ENCODE peak calls at places on chromosome 1, in six cellular contexts. S, W, F, T, Z and P are unnamed samples.
A peak's percentile ranks its signal among the peaks of the same experiment; 100 is the strongest.

GRCh38 chr1:6614019-6614952 is 755 bp downstream of the PHF13 start:
- DNase-seq in W (peak; percentile 39), F (peak; percentile 43), S (peak; percentile 83), T (peak; percentile 42), Z (peak; percentile 44), P (peak; percentile 41)

GRCh38 chr1:185864889-185865288 is 130.7 kb downstream of the HMCN1 start:
- DNase-seq in Z (no peak), W (no peak), S (no peak), F (peak; percentile 93), T (no peak), P (peak; percentile 49)

GRCh38 chr1:157194739-157195520 is 56.7 kb upstream of the ETV3 start:
- DNase-seq in T (no peak), S (no peak), F (no peak), Z (no peak), W (no peak), P (no peak)

GRCh38 chr1:205042911-205043806 is at the start of gene CNTN2:
- DNase-seq in S (no peak), W (no peak), Z (no peak), T (no peak), F (no peak), P (no peak)

GRCh38 chr1:167629681-167630567 is at the start of gene RCSD1:
- DNase-seq in W (no peak), F (peak; percentile 15), T (peak; percentile 49), S (peak; percentile 89), Z (no peak), P (peak; percentile 23)

GRCh38 chr1:182739545-182739944 is 50.0 kb upstream of the NPL start:
- DNase-seq in T (no peak), F (peak; percentile 6), Z (no peak), S (no peak), W (peak; percentile 57), P (no peak)

GRCh38 chr1:24463756-24464377 is 38.8 kb upstream of the RCAN3 start:
- DNase-seq in T (no peak), W (no peak), S (no peak), Z (peak; percentile 76), F (no peak), P (no peak)

GRCh38 chr1:160377585-160378206 is 10.8 kb downstream of the NHLH1 start:
- DNase-seq in T (no peak), W (no peak), S (no peak), F (no peak), Z (no peak), P (peak; percentile 50)

GRCh38 chr1:223009421-223009820 is 133.6 kb downstream of the TLR5 start:
- DNase-seq in S (no peak), F (no peak), Z (no peak), W (no peak), T (no peak), P (no peak)

GRCh38 chr1:7408771-7409150 is 362.3 kb upstream of the VAMP3 start:
- DNase-seq in T (no peak), W (no peak), S (peak; percentile 51), F (no peak), Z (no peak), P (no peak)

GRCh38 chr1:152977614-152978013 is 6.3 kb upstream of the SPRR1A start:
- DNase-seq in T (no peak), Z (no peak), F (no peak), W (no peak), S (no peak), P (no peak)

GRCh38 chr1:19920132-19920710 is 3.2 kb downstream of the PLA2G2E start:
- DNase-seq in Z (no peak), T (no peak), S (no peak), W (no peak), F (no peak), P (no peak)

GRCh38 chr1:6121651-6122370 is 58.3 kb downstream of the CHD5 start:
- DNase-seq in T (no peak), F (no peak), S (no peak), Z (no peak), W (no peak), P (no peak)

GRCh38 chr1:8122477-8123407 is 96.6 kb upstream of the ERRFI1 start:
- DNase-seq in F (peak; percentile 53), T (no peak), Z (no peak), W (no peak), S (no peak), P (peak; percentile 97)

GRCh38 chr1:42744030-42744413 is 4.0 kb upstream of the CLDN19 start:
- DNase-seq in S (no peak), W (no peak), F (no peak), Z (no peak), T (no peak), P (peak; percentile 11)

GRCh38 chr1:111334169-111334568 is 43.5 kb downstream of the CHIA start:
- DNase-seq in W (no peak), S (no peak), F (peak; percentile 68), T (peak; percentile 29), Z (peak; percentile 36), P (peak; percentile 20)

GRCh38 chr1:32953495-32953894 is 11.1 kb downstream of the RNF19B start:
- DNase-seq in Z (no peak), W (no peak), T (no peak), S (no peak), F (peak; percentile 35), P (peak; percentile 68)

GRCh38 chr1:5901150-5901549 is 91.1 kb downstream of the NPHP4 start:
- DNase-seq in Z (no peak), T (no peak), F (no peak), W (no peak), S (no peak), P (no peak)

GRCh38 chr1:9048551-9048950 is 20.9 kb downstream of the SLC2A5 start:
- DNase-seq in Z (no peak), W (no peak), F (no peak), S (peak; percentile 28), T (no peak), P (no peak)

GRCh38 chr1:236302941-236303340 is 21.2 kb upstream of the ERO1B start:
- DNase-seq in F (peak; percentile 7), Z (no peak), S (no peak), T (no peak), W (no peak), P (no peak)

GRCh38 chr1:204435246-204435885 is 23.7 kb upstream of the PPP1R15B start:
- DNase-seq in T (no peak), S (no peak), W (no peak), Z (no peak), F (peak; percentile 81), P (peak; percentile 51)